ENCODE peak calls at places on chromosomes 16 and 17, in five cellular contexts. J is HCT116, T is K562, A is HepG2, W is H1. U is an unnamed sample.

GRCh38 chr17:44502598-44503079 is 567 bp downstream of the GPATCH8 start:
- DNase-seq in J (no peak), T (peak), A (no peak), W (no peak), U (no peak)

GRCh38 chr16:81638286-81638945 is 140.7 kb upstream of the PLCG2 start:
- DNase-seq in J (no peak), T (no peak), A (no peak), W (no peak), U (no peak)

GRCh38 chr16:25174285-25174684 is 42.5 kb upstream of the AQP8 start:
- DNase-seq in J (no peak), T (no peak), A (no peak), W (no peak), U (no peak)

GRCh38 chr17:55053855-55054254 is 85.3 kb downstream of the STXBP4 start:
- DNase-seq in J (no peak), T (no peak), A (no peak), W (no peak), U (no peak)

GRCh38 chr16:80682435-80683070 is 121.8 kb downstream of the CDYL2 start:
- DNase-seq in J (no peak), T (no peak), A (no peak), W (no peak), U (no peak)

GRCh38 chr17:18992454-18993130 is 12.0 kb downstream of the FAM83G start:
- DNase-seq in J (no peak), T (no peak), A (no peak), W (no peak), U (peak)

GRCh38 chr17:68169840-68170239 is 78.0 kb upstream of the AMZ2 start:
- DNase-seq in J (no peak), T (no peak), A (no peak), W (no peak), U (no peak)

GRCh38 chr17:60224064-60224463 is 74.3 kb downstream of the CA4 start:
- DNase-seq in J (no peak), T (no peak), A (no peak), W (no peak), U (no peak)

GRCh38 chr17:41340496-41340895 is 10.1 kb downstream of the KRT33A start:
- DNase-seq in J (no peak), T (no peak), A (no peak), W (no peak), U (peak)

GRCh38 chr17:31439716-31440115 is 48.2 kb downstream of the RAB11FIP4 start:
- DNase-seq in J (no peak), T (no peak), A (no peak), W (no peak), U (no peak)

GRCh38 chr16:84042308-84042878 is at the start of gene SLC38A8:
- DNase-seq in J (no peak), T (no peak), A (no peak), W (no peak), U (no peak)

GRCh38 chr16:85333744-85334640 is 221.7 kb upstream of the CIBAR2 start:
- DNase-seq in J (no peak), T (no peak), A (no peak), W (no peak), U (no peak)

GRCh38 chr16:85335584-85336492 is 223.6 kb upstream of the CIBAR2 start:
- DNase-seq in J (no peak), T (no peak), A (no peak), W (no peak), U (no peak)

GRCh38 chr16:85332175-85332574 is 219.9 kb upstream of the CIBAR2 start:
- DNase-seq in J (no peak), T (no peak), A (no peak), W (no peak), U (no peak)

GRCh38 chr16:85333337-85333736 is 221.1 kb upstream of the CIBAR2 start:
- DNase-seq in J (no peak), T (no peak), A (no peak), W (no peak), U (no peak)

DNA sequence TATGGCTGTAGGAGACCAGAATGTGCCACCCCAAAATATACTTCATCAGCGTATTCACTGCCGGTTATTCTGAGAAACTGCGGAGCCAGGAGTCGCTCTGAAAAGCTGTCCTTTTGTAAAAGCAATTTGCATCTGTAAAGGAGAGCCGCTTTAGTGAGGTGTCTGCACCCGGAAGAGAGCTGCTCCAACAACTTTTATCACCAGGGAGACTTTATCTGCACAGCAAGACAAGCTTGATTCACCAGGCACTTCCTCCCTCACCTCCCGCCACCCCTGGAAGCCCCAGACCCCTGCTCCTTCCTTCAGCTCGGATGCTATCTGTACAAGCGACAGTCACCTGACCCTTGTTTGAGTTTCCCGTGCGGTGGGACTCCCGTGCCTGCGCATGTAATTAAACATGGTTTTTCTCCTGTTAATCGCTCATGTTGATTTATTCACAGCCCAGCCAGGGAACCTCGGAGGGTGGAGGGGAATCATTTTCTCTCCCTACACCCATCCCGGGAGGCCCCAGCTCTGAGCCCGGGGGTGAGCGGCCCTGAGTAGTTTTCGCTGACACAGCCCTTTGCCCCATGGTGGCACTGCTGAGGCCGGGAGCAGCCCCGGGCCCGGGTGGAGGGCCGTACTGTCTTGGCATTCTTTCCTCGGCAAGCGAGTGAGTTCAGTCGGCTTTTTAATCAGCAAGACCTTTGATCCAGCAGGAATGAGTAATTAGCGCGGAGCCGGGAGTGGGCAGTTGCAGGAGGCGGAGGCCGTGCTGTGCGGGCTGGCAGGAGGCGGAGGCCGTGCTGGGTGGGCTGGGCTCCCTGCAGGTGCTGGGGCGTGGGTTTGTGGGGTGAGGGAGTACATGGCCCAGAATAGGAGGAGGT is 222.7 kb upstream of the CIBAR2 start:
- DNase-seq in J (no peak), T (peak), A (peak), W (no peak), U (no peak)
- TF ChIP-seq SRF in J (no peak), T (no peak), A (no peak), W (no peak), U (no peak)

GRCh38 chr16:74577882-74578366 is 29.0 kb downstream of the GLG1 start:
- DNase-seq in J (peak), T (no peak), A (no peak), W (no peak), U (peak)
- TF ChIP-seq SRF in J (peak), T (no peak), A (no peak), W (no peak), U (no peak)

GRCh38 chr17:81188491-81188840 is 22.4 kb upstream of the AATK start:
- DNase-seq in J (no peak), T (no peak), A (no peak), W (no peak), U (no peak)
- TF ChIP-seq SRF in J (no peak), T (no peak), A (no peak), W (no peak), U (no peak)

GRCh38 chr17:48907713-48908046 is 527 bp upstream of the UBE2Z start:
- DNase-seq in J (no peak), T (no peak), A (no peak), W (no peak), U (no peak)
- TF ChIP-seq SRF in J (no peak), T (no peak), A (no peak), W (no peak), U (no peak)

GRCh38 chr17:73591278-73592078 is 52.8 kb downstream of the SDK2 start:
- DNase-seq in J (no peak), T (no peak), A (no peak), W (no peak), U (peak)
- TF ChIP-seq SRF in J (no peak), T (no peak), A (no peak), W (no peak), U (no peak)

GRCh38 chr16:87948735-87949070 is 2.5 kb upstream of the BANP start:
- DNase-seq in J (no peak), T (no peak), A (no peak), W (no peak), U (no peak)

GRCh38 chr16:87946596-87947350 is 4.5 kb upstream of the BANP start:
- DNase-seq in J (no peak), T (no peak), A (no peak), W (no peak), U (no peak)

GRCh38 chr16:87949071-87949744 is 2.0 kb upstream of the BANP start:
- DNase-seq in J (no peak), T (no peak), A (peak), W (no peak), U (no peak)

GRCh38 chr16:87948119-87948545 is 3.1 kb upstream of the BANP start:
- DNase-seq in J (no peak), T (no peak), A (peak), W (no peak), U (no peak)

GRCh38 chr16:87947356-87948118 is 3.7 kb upstream of the BANP start:
- DNase-seq in J (no peak), T (no peak), A (no peak), W (no peak), U (no peak)
- TF ChIP-seq SRF in J (no peak), T (no peak), A (no peak), W (no peak), U (no peak)

U was measured in GM12878.